ENCODE peak calls at places on chromosome 4, in four cellular contexts. R, U, P and J are unnamed samples.

GRCh38 chr4:80215449-80216052 is 18.2 kb downstream of the PRDM8 start:
- DNase-seq in U (no peak), P (no peak), R (no peak), J (no peak)

GRCh38 chr4:95107635-95108034 is 349.9 kb downstream of the BMPR1B start:
- DNase-seq in P (no peak), R (no peak), U (no peak), J (no peak)

GRCh38 chr4:36676139-36677050 is 395.0 kb downstream of the DTHD1 start:
- DNase-seq in U (no peak), R (no peak), P (no peak), J (no peak)

GRCh38 chr4:111631157-111631999 is 513.9 kb upstream of the FAM241A start:
- DNase-seq in U (no peak), P (no peak), R (no peak), J (no peak)

GRCh38 chr4:76550966-76551780 is 116.1 kb downstream of the SHROOM3 start:
- DNase-seq in U (no peak), P (no peak), R (no peak), J (no peak)

GRCh38 chr4:74504212-74504611 is 59.3 kb downstream of the AREG start:
- DNase-seq in P (no peak), R (no peak), U (no peak), J (no peak)

GRCh38 chr4:100816646-100817045 is 298.8 kb upstream of the EMCN start:
- DNase-seq in R (no peak), U (no peak), P (no peak), J (no peak)

GRCh38 chr4:1337376-1337831 is 9.6 kb upstream of the UVSSA start:
- DNase-seq in R (no peak), P (peak), U (no peak), J (peak)